ENCODE peak calls at places on chromosomes 6 and 20, in seven cellular contexts. R is OCI-LY7, P is mucosa of descending colon, X is A549, T is dorsolateral prefrontal cortex, J is GM06990, L is stomach. K is an unnamed sample.

GRCh38 chr6:122692175-122692598 is 82.0 kb downstream of the PKIB start:
- DNase-seq in R (no peak), P (no peak), X (no peak), T (no peak), J (no peak), L (no peak), K (no peak)

GRCh38 chr20:35887393-35888064 is 66.8 kb downstream of the SCAND1 start:
- DNase-seq in R (no peak), P (no peak), X (no peak), T (no peak), J (no peak), L (no peak), K (no peak)

GRCh38 chr20:32386091-32386490 is 28.0 kb downstream of the ASXL1 start:
- DNase-seq in R (no peak), P (no peak), X (no peak), T (no peak), J (no peak), L (no peak), K (no peak)

GRCh38 chr6:149118737-149119653 is 198.5 kb upstream of the TAB2 start:
- DNase-seq in R (no peak), P (no peak), X (no peak), T (no peak), J (no peak), L (no peak), K (no peak)

GRCh38 chr6:163231356-163232014 is 183.0 kb upstream of the QKI start:
- DNase-seq in R (no peak), P (no peak), X (no peak), T (no peak), J (no peak), L (no peak), K (no peak)

GRCh38 chr6:128167552-128167951 is 266.7 kb upstream of the THEMIS start:
- DNase-seq in R (no peak), P (no peak), X (no peak), T (no peak), J (no peak), L (no peak), K (no peak)

GRCh38 chr6:35500782-35501181 is 3.9 kb upstream of the TEAD3 start:
- DNase-seq in R (no peak), P (no peak), X (no peak), T (no peak), J (no peak), L (no peak), K (no peak)

GRCh38 chr20:60200305-60200918 is 242.2 kb downstream of the CDH26 start:
- DNase-seq in R (no peak), P (no peak), X (no peak), T (no peak), J (no peak), L (no peak), K (no peak)

GRCh38 chr20:48710341-48711043 is 117.3 kb downstream of the PREX1 start:
- DNase-seq in R (no peak), P (no peak), X (no peak), T (no peak), J (no peak), L (no peak), K (no peak)

GRCh38 chr20:44035924-44036323 is 121.3 kb downstream of the TOX2 start:
- DNase-seq in R (no peak), P (no peak), X (no peak), T (no peak), J (no peak), L (peak), K (no peak)

GRCh38 chr6:82078286-82078908 is 169.1 kb downstream of the IBTK start:
- DNase-seq in R (no peak), P (no peak), X (no peak), T (no peak), J (no peak), L (no peak), K (no peak)

GRCh38 chr20:14374191-14374590 is 36.8 kb upstream of the FLRT3 start:
- DNase-seq in R (no peak), P (no peak), X (no peak), T (no peak), J (no peak), L (no peak), K (no peak)

GRCh38 chr6:19204445-19204844 is 632.7 kb upstream of the ID4 start:
- DNase-seq in R (no peak), P (no peak), X (no peak), T (no peak), J (no peak), L (no peak), K (no peak)

GRCh38 chr6:55557176-55557575 is 21.8 kb downstream of the HMGCLL1 start:
- DNase-seq in R (no peak), P (no peak), X (no peak), T (no peak), J (no peak), L (no peak), K (no peak)

GRCh38 chr6:24905485-24905884 is 30.3 kb downstream of the RIPOR2 start:
- DNase-seq in R (no peak), P (no peak), X (no peak), T (no peak), J (no peak), L (no peak), K (no peak)

GRCh38 chr6:15297895-15298590 is 52.2 kb downstream of the JARID2 start:
- DNase-seq in R (no peak), P (no peak), X (no peak), T (no peak), J (no peak), L (no peak), K (no peak)

GRCh38 chr6:35273822-35274559 is 14.5 kb downstream of the ZNF76 start:
- DNase-seq in R (no peak), P (no peak), X (no peak), T (no peak), J (no peak), L (no peak), K (no peak)

GRCh38 chr6:18034798-18035202 is 47.4 kb upstream of the KIF13A start:
- DNase-seq in R (no peak), P (peak), X (no peak), T (no peak), J (no peak), L (no peak), K (no peak)

GRCh38 chr20:60788070-60788469 is 464.0 kb upstream of the CDH4 start:
- DNase-seq in R (no peak), P (no peak), X (no peak), T (no peak), J (no peak), L (no peak), K (no peak)

GRCh38 chr6:31738048-31738979 is 1.5 kb upstream of the MSH5 start:
- DNase-seq in R (peak), P (peak), X (peak), T (no peak), J (peak), L (peak), K (no peak)

GRCh38 chr6:148432405-148433195 is 90.0 kb downstream of the SASH1 start:
- DNase-seq in R (no peak), P (no peak), X (no peak), T (no peak), J (no peak), L (no peak), K (no peak)

GRCh38 chr6:143299253-143300166 is 151.0 kb downstream of the ADAT2 start:
- DNase-seq in R (no peak), P (no peak), X (no peak), T (no peak), J (peak), L (no peak), K (no peak)
- TF ChIP-seq CTCF in R (no peak), P (no peak), X (no peak), T (no peak), J (peak), L (no peak), K (no peak)

GRCh38 chr6:103734016-103734415 is 1125.7 kb downstream of the HACE1 start:
- DNase-seq in R (no peak), P (no peak), X (no peak), T (no peak), J (no peak), L (no peak), K (no peak)

DNA sequence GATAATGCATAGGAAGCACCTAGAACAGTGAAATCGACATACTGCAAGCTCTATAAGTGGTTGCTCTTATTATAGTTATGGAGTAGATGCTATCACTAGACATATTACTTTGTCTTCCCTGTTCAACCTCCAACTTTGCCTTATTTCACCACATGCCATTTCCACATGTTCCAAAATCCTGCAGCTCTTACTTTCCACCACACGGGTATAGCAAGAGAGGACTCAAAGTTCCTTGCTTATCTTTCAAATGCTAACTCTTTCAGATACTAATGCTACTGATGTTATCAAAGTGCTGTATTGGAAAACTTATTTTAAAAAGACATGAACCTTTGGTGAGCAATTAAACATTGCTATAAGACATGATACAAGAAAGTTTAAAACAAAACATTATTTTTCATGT is 1130.1 kb downstream of the HACE1 start:
- DNase-seq in R (no peak), P (no peak), X (no peak), T (no peak), J (no peak), L (no peak), K (no peak)
- TF ChIP-seq CTCF in R (no peak), P (no peak), X (no peak), T (no peak), J (no peak), L (no peak), K (no peak)

DNA sequence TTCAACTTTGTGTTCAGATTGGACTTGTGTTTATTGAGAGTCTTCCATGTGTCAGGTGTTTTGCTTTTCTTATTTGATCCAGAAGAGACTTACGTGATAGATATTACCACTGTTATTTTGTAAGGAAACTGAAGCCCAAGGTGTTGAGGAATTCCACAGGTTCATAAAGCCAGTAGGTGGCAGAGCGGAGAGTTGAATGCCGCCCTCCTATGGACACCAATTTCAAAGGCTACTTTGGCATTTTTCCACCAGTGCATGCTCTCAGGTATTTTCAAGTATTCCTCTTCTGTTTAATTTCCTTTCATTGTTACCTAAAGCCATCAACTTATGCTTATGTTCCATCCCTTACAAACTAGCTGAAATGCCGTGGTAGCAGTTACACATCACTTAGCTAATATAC is 14.0 kb upstream of the COL10A1 start:
- DNase-seq in R (no peak), P (peak), X (no peak), T (no peak), J (no peak), L (no peak), K (no peak)
- TF ChIP-seq CTCF in R (peak), P (no peak), X (peak), T (no peak), J (no peak), L (no peak), K (no peak)

GRCh38 chr20:33883164-33883563 is 72.0 kb downstream of the CHMP4B start:
- DNase-seq in R (peak), P (no peak), X (no peak), T (no peak), J (peak), L (no peak), K (no peak)
- TF ChIP-seq CTCF in R (peak), P (no peak), X (no peak), T (no peak), J (peak), L (no peak), K (no peak)

DNA sequence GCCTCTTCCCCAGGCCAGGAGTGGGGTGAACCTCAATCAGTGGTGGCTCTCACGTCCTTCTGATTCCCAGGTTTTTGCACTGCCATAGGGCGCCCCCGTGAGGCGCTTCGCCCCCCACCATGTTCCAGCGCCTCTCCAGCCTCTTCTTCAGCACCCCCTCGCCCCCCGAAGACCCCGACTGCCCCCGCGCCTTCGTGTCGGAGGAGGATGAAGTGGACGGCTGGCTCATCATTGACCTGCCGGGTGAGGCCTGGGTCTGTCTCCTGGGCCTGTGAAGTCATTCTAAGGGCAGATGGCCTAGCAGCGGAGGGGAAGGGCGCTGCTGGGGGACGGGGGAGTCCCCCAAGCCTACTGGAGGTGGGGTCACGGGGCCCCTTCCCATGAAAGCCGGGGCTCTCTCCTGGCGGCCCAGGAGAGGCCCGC is 4.5 kb downstream of the TP53INP2 start:
- DNase-seq in R (peak), P (peak), X (peak), T (peak), J (no peak), L (peak), K (no peak)
- TF ChIP-seq CTCF in R (peak), P (peak), X (peak), T (peak), J (peak), L (no peak), K (no peak)

GRCh38 chr6:10300071-10300470 is 114.8 kb downstream of the TFAP2A start:
- DNase-seq in R (no peak), P (no peak), X (no peak), T (no peak), J (no peak), L (no peak), K (no peak)
- TF ChIP-seq CTCF in R (no peak), P (no peak), X (no peak), T (no peak), J (no peak), L (no peak), K (no peak)

DNA sequence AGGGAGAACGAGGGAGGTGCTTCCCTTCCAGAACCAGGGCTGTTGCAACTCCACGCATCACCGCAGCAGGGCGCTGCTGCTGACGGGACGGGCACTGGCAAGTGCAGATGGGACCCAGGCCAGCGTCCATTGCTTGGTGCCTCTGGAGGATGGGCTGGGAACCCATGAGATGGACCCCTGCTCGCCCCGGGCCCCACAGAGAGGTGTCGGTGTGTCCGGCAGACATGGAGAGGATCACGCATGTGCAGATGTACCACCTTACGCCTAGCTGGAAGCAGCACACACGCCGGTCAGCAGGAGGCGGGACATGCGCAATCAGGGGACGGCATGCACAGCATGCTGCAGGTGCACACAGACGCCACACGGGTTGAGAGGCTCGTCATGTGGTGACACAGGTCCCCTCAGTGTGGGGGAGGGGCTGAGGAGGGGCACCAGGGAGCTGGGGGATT is 5.7 kb downstream of the CABLES2 start:
- DNase-seq in R (no peak), P (no peak), X (peak), T (no peak), J (no peak), L (no peak), K (no peak)
- TF ChIP-seq CTCF in R (no peak), P (no peak), X (peak), T (no peak), J (no peak), L (no peak), K (no peak)

GRCh38 chr6:155267411-155267810 is 3.6 kb downstream of the CLDN20 start:
- DNase-seq in R (no peak), P (no peak), X (no peak), T (no peak), J (no peak), L (no peak), K (no peak)

GRCh38 chr6:155262655-155263054 is 1.2 kb upstream of the CLDN20 start:
- DNase-seq in R (no peak), P (no peak), X (no peak), T (no peak), J (no peak), L (no peak), K (no peak)

GRCh38 chr6:155263373-155264063 is at the start of gene CLDN20:
- DNase-seq in R (no peak), P (no peak), X (no peak), T (no peak), J (no peak), L (no peak), K (no peak)

GRCh38 chr6:155264704-155265320 is 999 bp downstream of the CLDN20 start:
- DNase-seq in R (no peak), P (no peak), X (no peak), T (no peak), J (no peak), L (no peak), K (no peak)

GRCh38 chr6:155265843-155266535 is 2.2 kb downstream of the CLDN20 start:
- DNase-seq in R (no peak), P (no peak), X (no peak), T (no peak), J (no peak), L (no peak), K (no peak)
- TF ChIP-seq CTCF in R (no peak), P (no peak), X (no peak), T (no peak), J (no peak), L (no peak), K (no peak)